ENCODE peak calls at places on chromosomes 6 and 20, in ten cellular contexts. One of them, this sample, is unnamed. For H3K9me3 and H3K36me3, the result is how much of the 10 kb centered on the place peaks cover.

GRCh38 chr20:12409501-12409900 is 491.8 kb downstream of the BTBD3 start:
- DNase-seq in cardiac muscle cell: no peak
- DNase-seq in ovary: no peak
- DNase-seq in mucosa of descending colon: no peak
- DNase-seq in WERI-Rb-1: no peak
- DNase-seq in mammary epithelial cell: peak
- DNase-seq in stomach: no peak
- DNase-seq in heart right ventricle: no peak
- DNase-seq in psoas muscle: no peak
- DNase-seq in K562: no peak
- DNase-seq in this sample: no peak

GRCh38 chr6:36610576-36611336 is 16.6 kb downstream of the SRSF3 start:
- DNase-seq in cardiac muscle cell: no peak
- DNase-seq in ovary: peak
- DNase-seq in mucosa of descending colon: peak
- DNase-seq in WERI-Rb-1: no peak
- DNase-seq in mammary epithelial cell: no peak
- DNase-seq in stomach: no peak
- DNase-seq in heart right ventricle: no peak
- DNase-seq in psoas muscle: no peak
- DNase-seq in K562: no peak
- DNase-seq in this sample: no peak

GRCh38 chr6:39357998-39358686 is 35.6 kb upstream of the KCNK16 start:
- DNase-seq in cardiac muscle cell: peak
- DNase-seq in ovary: no peak
- DNase-seq in mucosa of descending colon: no peak
- DNase-seq in WERI-Rb-1: peak
- DNase-seq in mammary epithelial cell: peak
- DNase-seq in stomach: peak
- DNase-seq in heart right ventricle: no peak
- DNase-seq in psoas muscle: no peak
- DNase-seq in K562: no peak
- DNase-seq in this sample: peak

GRCh38 chr20:25407311-25408169 is at the start of gene GINS1:
- DNase-seq in cardiac muscle cell: peak
- DNase-seq in ovary: peak
- DNase-seq in mucosa of descending colon: peak
- DNase-seq in WERI-Rb-1: peak
- DNase-seq in mammary epithelial cell: peak
- DNase-seq in stomach: peak
- DNase-seq in heart right ventricle: peak
- DNase-seq in psoas muscle: peak
- DNase-seq in K562: peak
- DNase-seq in this sample: peak

GRCh38 chr6:70838907-70839285 is 118.0 kb downstream of the B3GAT2 start:
- DNase-seq in cardiac muscle cell: no peak
- DNase-seq in ovary: no peak
- DNase-seq in mucosa of descending colon: no peak
- DNase-seq in WERI-Rb-1: no peak
- DNase-seq in mammary epithelial cell: no peak
- DNase-seq in stomach: no peak
- DNase-seq in heart right ventricle: no peak
- DNase-seq in psoas muscle: no peak
- DNase-seq in K562: no peak
- DNase-seq in this sample: no peak

GRCh38 chr6:148407372-148407771 is 64.7 kb downstream of the SASH1 start:
- DNase-seq in cardiac muscle cell: no peak
- DNase-seq in ovary: no peak
- DNase-seq in mucosa of descending colon: no peak
- DNase-seq in WERI-Rb-1: no peak
- DNase-seq in mammary epithelial cell: peak
- DNase-seq in stomach: no peak
- DNase-seq in heart right ventricle: peak
- DNase-seq in psoas muscle: peak
- DNase-seq in K562: no peak
- DNase-seq in this sample: no peak

GRCh38 chr20:51767867-51768758 is at the start of gene ATP9A:
- DNase-seq in cardiac muscle cell: peak
- DNase-seq in ovary: peak
- DNase-seq in mucosa of descending colon: peak
- DNase-seq in WERI-Rb-1: peak
- DNase-seq in mammary epithelial cell: peak
- DNase-seq in stomach: peak
- DNase-seq in heart right ventricle: peak
- DNase-seq in psoas muscle: peak
- DNase-seq in K562: no peak
- DNase-seq in this sample: peak

GRCh38 chr20:43537921-43538854 is 20.6 kb upstream of the SGK2 start:
- DNase-seq in cardiac muscle cell: peak
- DNase-seq in ovary: peak
- DNase-seq in mucosa of descending colon: peak
- DNase-seq in WERI-Rb-1: peak
- DNase-seq in mammary epithelial cell: peak
- DNase-seq in stomach: peak
- DNase-seq in heart right ventricle: peak
- DNase-seq in psoas muscle: peak
- DNase-seq in K562: peak
- DNase-seq in this sample: peak

GRCh38 chr20:3461191-3461874 is 9.5 kb upstream of the ATRN start:
- DNase-seq in cardiac muscle cell: no peak
- DNase-seq in ovary: no peak
- DNase-seq in mucosa of descending colon: no peak
- DNase-seq in WERI-Rb-1: no peak
- DNase-seq in mammary epithelial cell: no peak
- DNase-seq in stomach: no peak
- DNase-seq in heart right ventricle: no peak
- DNase-seq in psoas muscle: no peak
- DNase-seq in K562: no peak
- DNase-seq in this sample: no peak

GRCh38 chr6:38262041-38262440 is 377.7 kb downstream of the BTBD9 start:
- DNase-seq in cardiac muscle cell: peak
- DNase-seq in ovary: no peak
- DNase-seq in mucosa of descending colon: no peak
- DNase-seq in WERI-Rb-1: no peak
- DNase-seq in mammary epithelial cell: peak
- DNase-seq in stomach: no peak
- DNase-seq in heart right ventricle: no peak
- DNase-seq in psoas muscle: no peak
- DNase-seq in K562: no peak
- DNase-seq in this sample: no peak

GRCh38 chr20:60486345-60486744 is 528.1 kb downstream of the CDH26 start:
- DNase-seq in cardiac muscle cell: no peak
- DNase-seq in ovary: no peak
- DNase-seq in mucosa of descending colon: no peak
- DNase-seq in WERI-Rb-1: no peak
- DNase-seq in mammary epithelial cell: no peak
- DNase-seq in stomach: no peak
- DNase-seq in heart right ventricle: no peak
- DNase-seq in psoas muscle: no peak
- DNase-seq in K562: no peak
- DNase-seq in this sample: no peak

GRCh38 chr6:47094351-47094925 is 52.3 kb upstream of the ADGRF1 start:
- DNase-seq in cardiac muscle cell: no peak
- DNase-seq in ovary: no peak
- DNase-seq in mucosa of descending colon: peak
- DNase-seq in WERI-Rb-1: no peak
- DNase-seq in mammary epithelial cell: peak
- DNase-seq in stomach: peak
- DNase-seq in heart right ventricle: no peak
- DNase-seq in psoas muscle: no peak
- DNase-seq in K562: no peak
- DNase-seq in this sample: peak

GRCh38 chr20:36167826-36168634 is 13.5 kb downstream of the EPB41L1 start:
- DNase-seq in cardiac muscle cell: no peak
- DNase-seq in ovary: no peak
- DNase-seq in mucosa of descending colon: no peak
- DNase-seq in WERI-Rb-1: no peak
- DNase-seq in mammary epithelial cell: peak
- DNase-seq in stomach: no peak
- DNase-seq in heart right ventricle: no peak
- DNase-seq in psoas muscle: no peak
- DNase-seq in K562: peak
- DNase-seq in this sample: no peak

GRCh38 chr6:29744621-29745020 is 21.4 kb downstream of the HLA-F start:
- DNase-seq in cardiac muscle cell: no peak
- DNase-seq in ovary: no peak
- DNase-seq in mucosa of descending colon: no peak
- DNase-seq in WERI-Rb-1: no peak
- DNase-seq in mammary epithelial cell: no peak
- DNase-seq in stomach: no peak
- DNase-seq in heart right ventricle: no peak
- DNase-seq in psoas muscle: no peak
- DNase-seq in K562: no peak
- DNase-seq in this sample: no peak

GRCh38 chr6:105595829-105596228 is 192.9 kb upstream of the PREP start:
- DNase-seq in cardiac muscle cell: no peak
- DNase-seq in ovary: no peak
- DNase-seq in mucosa of descending colon: no peak
- DNase-seq in WERI-Rb-1: no peak
- DNase-seq in mammary epithelial cell: no peak
- DNase-seq in stomach: no peak
- DNase-seq in heart right ventricle: no peak
- DNase-seq in psoas muscle: no peak
- DNase-seq in K562: no peak
- DNase-seq in this sample: no peak

GRCh38 chr20:60750909-60751308 is 501.2 kb upstream of the CDH4 start:
- DNase-seq in cardiac muscle cell: no peak
- DNase-seq in ovary: no peak
- DNase-seq in mucosa of descending colon: no peak
- DNase-seq in WERI-Rb-1: no peak
- DNase-seq in mammary epithelial cell: no peak
- DNase-seq in stomach: no peak
- DNase-seq in heart right ventricle: no peak
- DNase-seq in psoas muscle: no peak
- DNase-seq in K562: no peak
- DNase-seq in this sample: no peak

DNA sequence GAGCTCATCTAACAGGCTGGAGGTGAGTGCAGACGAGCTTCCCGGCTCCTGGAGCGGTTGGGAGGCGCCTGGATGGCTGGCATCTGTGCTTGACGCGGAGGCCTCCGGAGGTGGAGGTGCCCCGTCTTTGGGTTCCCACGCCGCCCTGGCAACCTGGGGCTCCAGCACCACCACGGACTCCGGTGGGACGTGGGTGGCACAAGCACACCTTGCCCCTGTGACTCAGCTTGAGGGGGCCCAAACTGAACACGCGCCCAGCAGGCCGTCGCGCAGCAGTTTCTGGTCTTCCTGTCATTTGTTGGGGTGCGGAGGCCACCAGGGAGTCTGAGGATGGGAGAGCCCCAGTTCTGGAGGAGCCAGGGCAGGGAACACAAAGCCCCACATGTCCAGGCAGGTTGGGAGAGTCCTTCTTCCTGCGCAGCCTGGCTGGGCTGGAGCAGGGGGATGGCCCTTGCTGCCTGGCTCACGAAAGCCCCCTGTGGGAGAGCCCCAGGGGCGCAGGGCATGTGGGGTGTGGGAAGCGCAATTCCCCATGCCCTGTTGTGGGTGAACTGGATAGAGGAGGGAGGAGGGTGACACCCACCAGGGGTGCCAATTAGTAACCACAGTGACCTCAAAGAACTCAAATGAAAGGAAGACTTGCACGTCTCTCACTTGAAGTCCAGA is 1378.6 kb upstream of the DEFB115 start:
- DNase-seq in cardiac muscle cell: no peak
- DNase-seq in ovary: no peak
- DNase-seq in mucosa of descending colon: peak
- DNase-seq in WERI-Rb-1: no peak
- DNase-seq in mammary epithelial cell: no peak
- DNase-seq in stomach: peak
- DNase-seq in heart right ventricle: peak
- DNase-seq in psoas muscle: peak
- DNase-seq in K562: peak
- DNase-seq in this sample: peak
- H3K9me3 ChIP-seq in cardiac muscle cell: under half
- H3K9me3 ChIP-seq in ovary: under half
- H3K9me3 ChIP-seq in mucosa of descending colon: half or more
- H3K9me3 ChIP-seq in WERI-Rb-1: under half
- H3K9me3 ChIP-seq in mammary epithelial cell: under half
- H3K9me3 ChIP-seq in stomach: half or more
- H3K9me3 ChIP-seq in heart right ventricle: under half
- H3K9me3 ChIP-seq in psoas muscle: under half
- H3K9me3 ChIP-seq in K562: under half
- H3K9me3 ChIP-seq in this sample: under half

GRCh38 chr6:136594671-136595070 is 44.4 kb upstream of the MAP7 start:
- DNase-seq in cardiac muscle cell: no peak
- DNase-seq in ovary: no peak
- DNase-seq in mucosa of descending colon: no peak
- DNase-seq in WERI-Rb-1: no peak
- DNase-seq in mammary epithelial cell: no peak
- DNase-seq in stomach: no peak
- DNase-seq in heart right ventricle: no peak
- DNase-seq in psoas muscle: no peak
- DNase-seq in K562: no peak
- DNase-seq in this sample: no peak
- TF ChIP-seq CTCF in cardiac muscle cell: no peak
- TF ChIP-seq CTCF in ovary: no peak
- TF ChIP-seq CTCF in mucosa of descending colon: no peak
- TF ChIP-seq CTCF in WERI-Rb-1: no peak
- TF ChIP-seq CTCF in mammary epithelial cell: no peak
- TF ChIP-seq CTCF in stomach: no peak
- TF ChIP-seq CTCF in heart right ventricle: no peak
- TF ChIP-seq CTCF in psoas muscle: no peak
- TF ChIP-seq CTCF in K562: no peak
- TF ChIP-seq CTCF in this sample: no peak

DNA sequence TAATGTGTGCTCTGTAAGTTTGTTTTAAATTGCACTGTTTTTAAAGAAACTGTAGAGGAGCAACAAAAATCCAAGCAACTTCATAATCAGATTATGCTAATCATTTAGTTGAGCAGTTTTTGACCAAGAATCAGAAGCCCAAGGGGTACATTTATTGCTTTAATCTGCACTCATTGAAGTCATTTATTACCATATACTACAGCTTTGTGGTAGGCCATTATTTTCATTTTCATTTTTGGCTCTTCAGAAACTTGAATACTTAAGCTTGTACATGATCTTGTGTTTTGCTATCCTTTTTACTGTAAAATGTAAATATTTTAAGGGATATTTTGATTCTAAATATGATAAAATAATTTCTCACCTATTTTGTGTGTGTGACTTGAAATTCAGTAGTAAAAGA is 78.5 kb downstream of the PHF3 start:
- DNase-seq in cardiac muscle cell: no peak
- DNase-seq in ovary: no peak
- DNase-seq in mucosa of descending colon: no peak
- DNase-seq in WERI-Rb-1: no peak
- DNase-seq in mammary epithelial cell: no peak
- DNase-seq in stomach: no peak
- DNase-seq in heart right ventricle: no peak
- DNase-seq in psoas muscle: no peak
- DNase-seq in K562: no peak
- DNase-seq in this sample: no peak
- H3K36me3 ChIP-seq in cardiac muscle cell: under half
- H3K36me3 ChIP-seq in ovary: under half
- H3K36me3 ChIP-seq in mucosa of descending colon: under half
- H3K36me3 ChIP-seq in WERI-Rb-1: under half
- H3K36me3 ChIP-seq in mammary epithelial cell: under half
- H3K36me3 ChIP-seq in stomach: under half
- H3K36me3 ChIP-seq in heart right ventricle: under half
- H3K36me3 ChIP-seq in psoas muscle: half or more
- H3K36me3 ChIP-seq in K562: under half
- H3K36me3 ChIP-seq in this sample: under half

GRCh38 chr6:67870321-67870720 is 764.8 kb upstream of the ADGRB3 start:
- DNase-seq in cardiac muscle cell: no peak
- DNase-seq in ovary: no peak
- DNase-seq in mucosa of descending colon: no peak
- DNase-seq in WERI-Rb-1: no peak
- DNase-seq in mammary epithelial cell: no peak
- DNase-seq in stomach: no peak
- DNase-seq in heart right ventricle: no peak
- DNase-seq in psoas muscle: no peak
- DNase-seq in K562: no peak
- DNase-seq in this sample: no peak
- H3K9me3 ChIP-seq in cardiac muscle cell: under half
- H3K9me3 ChIP-seq in ovary: under half
- H3K9me3 ChIP-seq in mucosa of descending colon: half or more
- H3K9me3 ChIP-seq in WERI-Rb-1: under half
- H3K9me3 ChIP-seq in mammary epithelial cell: under half
- H3K9me3 ChIP-seq in stomach: under half
- H3K9me3 ChIP-seq in heart right ventricle: under half
- H3K9me3 ChIP-seq in psoas muscle: under half
- H3K9me3 ChIP-seq in K562: under half
- H3K9me3 ChIP-seq in this sample: under half